ENCODE peak calls at places on chromosomes 5 and 9, in four cellular contexts. O is stomach, E is colonic mucosa, L is cardiac muscle cell. K is an unnamed sample. For H3K4me1, the result is how much of the 10 kb centered on the place peaks cover.

GRCh38 chr5:176501333-176501732 is 35.9 kb downstream of the RNF44 start:
- DNase-seq in O (no peak), E (no peak), L (no peak), K (no peak)

GRCh38 chr9:118170032-118170955 is 466.1 kb downstream of the TLR4 start:
- DNase-seq in O (no peak), E (peak), L (peak), K (no peak)

GRCh38 chr5:179863449-179864085 is 5.0 kb upstream of the MRNIP start:
- DNase-seq in O (no peak), E (no peak), L (no peak), K (peak)

GRCh38 chr5:180399931-180400330 is 46.8 kb upstream of the GFPT2 start:
- DNase-seq in O (no peak), E (no peak), L (no peak), K (no peak)

GRCh38 chr5:109779036-109779735 is 89.5 kb downstream of the MAN2A1 start:
- DNase-seq in O (no peak), E (no peak), L (no peak), K (no peak)

GRCh38 chr5:133866160-133866902 is 102.1 kb downstream of the C5orf15 start:
- DNase-seq in O (no peak), E (no peak), L (no peak), K (no peak)

GRCh38 chr5:78339591-78340450 is 20.6 kb upstream of the SCAMP1 start:
- DNase-seq in O (no peak), E (no peak), L (no peak), K (no peak)

GRCh38 chr9:134864821-134865190 is 15.8 kb upstream of the FCN2 start:
- DNase-seq in O (no peak), E (no peak), L (no peak), K (no peak)

GRCh38 chr5:98111686-98112085 is 661.8 kb upstream of the RGMB start:
- DNase-seq in O (no peak), E (no peak), L (no peak), K (no peak)

GRCh38 chr5:77957-78804 is 13.8 kb upstream of the PLEKHG4B start:
- DNase-seq in O (peak), E (no peak), L (peak), K (no peak)

GRCh38 chr5:154197801-154198461 is 7.4 kb downstream of the GALNT10 start:
- DNase-seq in O (peak), E (no peak), L (no peak), K (no peak)

GRCh38 chr5:65105301-65105700 is 336.6 kb downstream of the CWC27 start:
- DNase-seq in O (no peak), E (no peak), L (no peak), K (no peak)

GRCh38 chr9:21561502-21561901 is 79.4 kb upstream of the IFNE start:
- DNase-seq in O (no peak), E (no peak), L (no peak), K (no peak)

GRCh38 chr5:173527671-173528070 is 88.8 kb downstream of the BOD1 start:
- DNase-seq in O (no peak), E (no peak), L (no peak), K (no peak)

GRCh38 chr5:173531863-173532262 is 84.6 kb downstream of the BOD1 start:
- DNase-seq in O (no peak), E (no peak), L (no peak), K (no peak)

GRCh38 chr5:173532689-173533250 is 83.7 kb downstream of the BOD1 start:
- DNase-seq in O (no peak), E (no peak), L (no peak), K (no peak)

GRCh38 chr5:173529861-173530260 is 86.6 kb downstream of the BOD1 start:
- DNase-seq in O (no peak), E (no peak), L (no peak), K (no peak)

DNA sequence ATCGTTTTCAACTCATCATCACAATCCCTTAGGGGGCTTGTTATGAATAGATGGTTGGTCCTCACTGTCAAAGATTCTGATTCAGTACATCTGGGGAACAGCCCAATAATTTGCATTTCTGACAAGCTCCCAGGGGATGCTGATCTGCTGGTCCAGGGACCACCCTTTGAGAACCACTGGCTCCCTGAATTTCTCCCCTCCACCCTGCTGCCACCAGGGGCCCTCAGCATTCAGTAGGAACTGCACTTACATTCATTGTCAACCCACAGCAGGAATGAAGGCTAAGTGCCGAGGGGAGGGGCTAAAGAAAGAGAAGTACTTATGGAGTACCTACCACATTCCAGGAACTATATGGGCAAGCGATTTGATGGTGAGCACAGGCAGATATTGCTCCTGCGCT is 85.9 kb downstream of the BOD1 start:
- DNase-seq in O (no peak), E (no peak), L (peak), K (no peak)
- TF ChIP-seq CTCF in O (no peak), E (no peak), L (peak), K (no peak)

GRCh38 chr9:137486141-137486490 is 27.0 kb upstream of the NSMF start:
- DNase-seq in O (no peak), E (no peak), L (no peak), K (no peak)
- H3K4me1 ChIP-seq in O (under half), E (under half), L (under half), K (under half)

GRCh38 chr5:75412111-75412990 is 75.3 kb downstream of the HMGCR start:
- DNase-seq in O (no peak), E (no peak), L (no peak), K (no peak)
- TF ChIP-seq CTCF in O (no peak), E (no peak), L (peak), K (no peak)

GRCh38 chr5:57174128-57174849 is 430 bp downstream of the GPBP1 start:
- DNase-seq in O (peak), E (no peak), L (peak), K (peak)
- H3K4me1 ChIP-seq in O (under half), E (under half), L (under half), K (under half)

GRCh38 chr9:98678244-98678842 is 30.4 kb downstream of the GABBR2 start:
- DNase-seq in O (no peak), E (no peak), L (peak), K (no peak)
- TF ChIP-seq CTCF in O (no peak), E (peak), L (peak), K (no peak)

K was measured in mucosa of descending colon.